ENCODE peak calls at places on chromosome 11, in seven cellular contexts. One of them, this sample, is unnamed.

GRCh38 chr11:44564653-44565007 is 833 bp upstream of the CD82 start:
- DNase-seq in endothelial cell: no peak
- DNase-seq in B cell: no peak
- DNase-seq in nephron progenitor cell: peak
- DNase-seq in gastrocnemius medialis: peak
- DNase-seq in HCT116: no peak
- DNase-seq in stomach: peak
- DNase-seq in this sample: peak

GRCh38 chr11:43327987-43328386 is 16.2 kb downstream of the API5 start:
- DNase-seq in B cell: no peak
- DNase-seq in gastrocnemius medialis: no peak
- DNase-seq in endothelial cell: no peak
- DNase-seq in nephron progenitor cell: no peak
- DNase-seq in stomach: peak
- DNase-seq in HCT116: no peak
- DNase-seq in this sample: no peak

GRCh38 chr11:77147668-77148321 is 19.7 kb downstream of the MYO7A start:
- DNase-seq in endothelial cell: no peak
- DNase-seq in HCT116: no peak
- DNase-seq in stomach: peak
- DNase-seq in nephron progenitor cell: peak
- DNase-seq in gastrocnemius medialis: no peak
- DNase-seq in B cell: peak
- DNase-seq in this sample: no peak

GRCh38 chr11:13875643-13876042 is 86.9 kb upstream of the SPON1 start:
- DNase-seq in B cell: no peak
- DNase-seq in stomach: no peak
- DNase-seq in endothelial cell: no peak
- DNase-seq in HCT116: no peak
- DNase-seq in nephron progenitor cell: peak
- DNase-seq in gastrocnemius medialis: no peak
- DNase-seq in this sample: no peak

GRCh38 chr11:111370270-111370901 is 8.7 kb downstream of the POU2AF1 start:
- DNase-seq in HCT116: no peak
- DNase-seq in B cell: no peak
- DNase-seq in endothelial cell: no peak
- DNase-seq in nephron progenitor cell: no peak
- DNase-seq in stomach: no peak
- DNase-seq in gastrocnemius medialis: no peak
- DNase-seq in this sample: no peak

GRCh38 chr11:105046898-105047579 is 1.9 kb upstream of the CARD16 start:
- DNase-seq in gastrocnemius medialis: no peak
- DNase-seq in HCT116: no peak
- DNase-seq in B cell: no peak
- DNase-seq in nephron progenitor cell: no peak
- DNase-seq in endothelial cell: no peak
- DNase-seq in stomach: no peak
- DNase-seq in this sample: no peak

GRCh38 chr11:126205359-126205758 is 6.1 kb downstream of the RPUSD4 start:
- DNase-seq in nephron progenitor cell: no peak
- DNase-seq in B cell: no peak
- DNase-seq in gastrocnemius medialis: no peak
- DNase-seq in endothelial cell: no peak
- DNase-seq in stomach: no peak
- DNase-seq in HCT116: no peak
- DNase-seq in this sample: peak

GRCh38 chr11:125228425-125228824 is 63.9 kb downstream of the PKNOX2 start:
- DNase-seq in HCT116: no peak
- DNase-seq in stomach: no peak
- DNase-seq in B cell: no peak
- DNase-seq in nephron progenitor cell: no peak
- DNase-seq in endothelial cell: no peak
- DNase-seq in gastrocnemius medialis: no peak
- DNase-seq in this sample: no peak

GRCh38 chr11:72904016-72904415 is 89.8 kb downstream of the ATG16L2 start:
- DNase-seq in stomach: no peak
- DNase-seq in endothelial cell: no peak
- DNase-seq in HCT116: no peak
- DNase-seq in nephron progenitor cell: no peak
- DNase-seq in B cell: no peak
- DNase-seq in gastrocnemius medialis: no peak
- DNase-seq in this sample: no peak

GRCh38 chr11:61042961-61043540 is 59.2 kb upstream of the CD5 start:
- DNase-seq in HCT116: no peak
- DNase-seq in gastrocnemius medialis: no peak
- DNase-seq in nephron progenitor cell: no peak
- DNase-seq in stomach: no peak
- DNase-seq in B cell: peak
- DNase-seq in endothelial cell: no peak
- DNase-seq in this sample: no peak

GRCh38 chr11:106281455-106282173 is 204.2 kb downstream of the AASDHPPT start:
- DNase-seq in nephron progenitor cell: no peak
- DNase-seq in endothelial cell: no peak
- DNase-seq in HCT116: peak
- DNase-seq in stomach: no peak
- DNase-seq in B cell: no peak
- DNase-seq in gastrocnemius medialis: no peak
- DNase-seq in this sample: no peak

GRCh38 chr11:123357990-123358827 is 71.9 kb upstream of the GRAMD1B start:
- DNase-seq in stomach: no peak
- DNase-seq in nephron progenitor cell: peak
- DNase-seq in gastrocnemius medialis: peak
- DNase-seq in HCT116: no peak
- DNase-seq in endothelial cell: peak
- DNase-seq in B cell: peak
- DNase-seq in this sample: peak

GRCh38 chr11:1153105-1153950 is 4.4 kb upstream of the MUC5AC start:
- DNase-seq in gastrocnemius medialis: no peak
- DNase-seq in nephron progenitor cell: no peak
- DNase-seq in endothelial cell: peak
- DNase-seq in HCT116: no peak
- DNase-seq in B cell: no peak
- DNase-seq in stomach: no peak
- DNase-seq in this sample: no peak

GRCh38 chr11:66860449-66860831 is 3.6 kb downstream of the LRFN4 start:
- DNase-seq in stomach: no peak
- DNase-seq in gastrocnemius medialis: no peak
- DNase-seq in HCT116: no peak
- DNase-seq in nephron progenitor cell: no peak
- DNase-seq in endothelial cell: no peak
- DNase-seq in B cell: no peak
- DNase-seq in this sample: no peak
- TF ChIP-seq CTCF in stomach: no peak
- TF ChIP-seq CTCF in gastrocnemius medialis: no peak
- TF ChIP-seq CTCF in HCT116: no peak
- TF ChIP-seq CTCF in nephron progenitor cell: no peak
- TF ChIP-seq CTCF in endothelial cell: no peak
- TF ChIP-seq CTCF in B cell: no peak
- TF ChIP-seq CTCF in this sample: no peak

GRCh38 chr11:86537541-86538222 is 134.7 kb downstream of the ME3 start:
- DNase-seq in B cell: no peak
- DNase-seq in gastrocnemius medialis: no peak
- DNase-seq in endothelial cell: peak
- DNase-seq in HCT116: peak
- DNase-seq in nephron progenitor cell: peak
- DNase-seq in stomach: no peak
- DNase-seq in this sample: no peak
- TF ChIP-seq CTCF in B cell: no peak
- TF ChIP-seq CTCF in gastrocnemius medialis: no peak
- TF ChIP-seq CTCF in endothelial cell: no peak
- TF ChIP-seq CTCF in HCT116: no peak
- TF ChIP-seq CTCF in nephron progenitor cell: peak
- TF ChIP-seq CTCF in stomach: no peak
- TF ChIP-seq CTCF in this sample: peak

GRCh38 chr11:58905141-58905715 is 34.1 kb upstream of the GLYATL1 start:
- DNase-seq in stomach: no peak
- DNase-seq in B cell: no peak
- DNase-seq in endothelial cell: peak
- DNase-seq in nephron progenitor cell: peak
- DNase-seq in gastrocnemius medialis: no peak
- DNase-seq in HCT116: no peak
- DNase-seq in this sample: no peak

GRCh38 chr11:58902881-58903280 is 36.4 kb upstream of the GLYATL1 start:
- DNase-seq in gastrocnemius medialis: no peak
- DNase-seq in stomach: no peak
- DNase-seq in B cell: no peak
- DNase-seq in endothelial cell: no peak
- DNase-seq in nephron progenitor cell: no peak
- DNase-seq in HCT116: no peak
- DNase-seq in this sample: no peak

GRCh38 chr11:58900479-58901420 is 38.5 kb upstream of the GLYATL1 start:
- DNase-seq in B cell: peak
- DNase-seq in endothelial cell: peak
- DNase-seq in stomach: peak
- DNase-seq in nephron progenitor cell: peak
- DNase-seq in HCT116: peak
- DNase-seq in gastrocnemius medialis: peak
- DNase-seq in this sample: no peak

GRCh38 chr11:58907780-58908179 is 31.5 kb upstream of the GLYATL1 start:
- DNase-seq in nephron progenitor cell: no peak
- DNase-seq in HCT116: no peak
- DNase-seq in gastrocnemius medialis: no peak
- DNase-seq in B cell: peak
- DNase-seq in stomach: no peak
- DNase-seq in endothelial cell: no peak
- DNase-seq in this sample: no peak

GRCh38 chr11:58905716-58906547 is 33.4 kb upstream of the GLYATL1 start:
- DNase-seq in nephron progenitor cell: peak
- DNase-seq in HCT116: no peak
- DNase-seq in stomach: peak
- DNase-seq in B cell: no peak
- DNase-seq in gastrocnemius medialis: peak
- DNase-seq in endothelial cell: peak
- DNase-seq in this sample: peak
- TF ChIP-seq CTCF in nephron progenitor cell: peak
- TF ChIP-seq CTCF in HCT116: peak
- TF ChIP-seq CTCF in stomach: no peak
- TF ChIP-seq CTCF in B cell: no peak
- TF ChIP-seq CTCF in gastrocnemius medialis: no peak
- TF ChIP-seq CTCF in endothelial cell: peak
- TF ChIP-seq CTCF in this sample: peak

GRCh38 chr11:83087035-83087434 is 15.3 kb upstream of the RAB30 start:
- DNase-seq in endothelial cell: no peak
- DNase-seq in gastrocnemius medialis: no peak
- DNase-seq in nephron progenitor cell: no peak
- DNase-seq in stomach: no peak
- DNase-seq in B cell: no peak
- DNase-seq in HCT116: no peak
- DNase-seq in this sample: no peak
- TF ChIP-seq CTCF in endothelial cell: no peak
- TF ChIP-seq CTCF in gastrocnemius medialis: no peak
- TF ChIP-seq CTCF in nephron progenitor cell: no peak
- TF ChIP-seq CTCF in stomach: no peak
- TF ChIP-seq CTCF in B cell: peak
- TF ChIP-seq CTCF in HCT116: peak
- TF ChIP-seq CTCF in this sample: peak